ENCODE peak calls at places on chromosomes 6 and 20, in eight cellular contexts. One of them, this sample, is unnamed.

GRCh38 chr6:117555882-117556498 is 46.3 kb downstream of the GOPC start:
- DNase-seq in activated CD4-positive, alpha-beta memory T cell treated with anti-CD3 and anti-CD28 coated beads for 36 hours: peak
- DNase-seq in midbrain: peak
- DNase-seq in NCI-H460: peak
- DNase-seq in G401: peak
- DNase-seq in AG08396: no peak
- DNase-seq in T-cell: peak
- DNase-seq in T-helper 2 cell: peak
- DNase-seq in this sample: peak

GRCh38 chr6:44559486-44560270 is 172.2 kb downstream of the CDC5L start:
- DNase-seq in activated CD4-positive, alpha-beta memory T cell treated with anti-CD3 and anti-CD28 coated beads for 36 hours: no peak
- DNase-seq in midbrain: no peak
- DNase-seq in NCI-H460: no peak
- DNase-seq in G401: no peak
- DNase-seq in AG08396: no peak
- DNase-seq in T-cell: no peak
- DNase-seq in T-helper 2 cell: no peak
- DNase-seq in this sample: no peak

GRCh38 chr20:62774762-62775161 is 21.5 kb upstream of the MRGBP start:
- DNase-seq in activated CD4-positive, alpha-beta memory T cell treated with anti-CD3 and anti-CD28 coated beads for 36 hours: peak
- DNase-seq in midbrain: no peak
- DNase-seq in NCI-H460: no peak
- DNase-seq in G401: no peak
- DNase-seq in AG08396: no peak
- DNase-seq in T-cell: no peak
- DNase-seq in T-helper 2 cell: no peak
- DNase-seq in this sample: no peak

GRCh38 chr6:159112714-159113113 is 56.5 kb upstream of the FNDC1 start:
- DNase-seq in activated CD4-positive, alpha-beta memory T cell treated with anti-CD3 and anti-CD28 coated beads for 36 hours: no peak
- DNase-seq in midbrain: no peak
- DNase-seq in NCI-H460: no peak
- DNase-seq in G401: no peak
- DNase-seq in AG08396: no peak
- DNase-seq in T-cell: no peak
- DNase-seq in T-helper 2 cell: no peak
- DNase-seq in this sample: no peak

GRCh38 chr6:37777272-37777736 is 42.2 kb upstream of the ZFAND3 start:
- DNase-seq in activated CD4-positive, alpha-beta memory T cell treated with anti-CD3 and anti-CD28 coated beads for 36 hours: no peak
- DNase-seq in midbrain: no peak
- DNase-seq in NCI-H460: no peak
- DNase-seq in G401: no peak
- DNase-seq in AG08396: no peak
- DNase-seq in T-cell: no peak
- DNase-seq in T-helper 2 cell: no peak
- DNase-seq in this sample: no peak

GRCh38 chr6:142867988-142868818 is 76.8 kb downstream of the HIVEP2 start:
- DNase-seq in activated CD4-positive, alpha-beta memory T cell treated with anti-CD3 and anti-CD28 coated beads for 36 hours: no peak
- DNase-seq in midbrain: no peak
- DNase-seq in NCI-H460: no peak
- DNase-seq in G401: no peak
- DNase-seq in AG08396: no peak
- DNase-seq in T-cell: no peak
- DNase-seq in T-helper 2 cell: no peak
- DNase-seq in this sample: peak

GRCh38 chr6:144601221-144601620 is 316.1 kb downstream of the UTRN start:
- DNase-seq in activated CD4-positive, alpha-beta memory T cell treated with anti-CD3 and anti-CD28 coated beads for 36 hours: no peak
- DNase-seq in midbrain: no peak
- DNase-seq in NCI-H460: no peak
- DNase-seq in G401: no peak
- DNase-seq in AG08396: no peak
- DNase-seq in T-cell: no peak
- DNase-seq in T-helper 2 cell: no peak
- DNase-seq in this sample: no peak

GRCh38 chr6:113697642-113698410 is 159.3 kb upstream of the MARCKS start:
- DNase-seq in activated CD4-positive, alpha-beta memory T cell treated with anti-CD3 and anti-CD28 coated beads for 36 hours: no peak
- DNase-seq in midbrain: no peak
- DNase-seq in NCI-H460: no peak
- DNase-seq in G401: no peak
- DNase-seq in AG08396: peak
- DNase-seq in T-cell: no peak
- DNase-seq in T-helper 2 cell: no peak
- DNase-seq in this sample: no peak

GRCh38 chr6:22435151-22435550 is 134.2 kb upstream of the HDGFL1 start:
- DNase-seq in activated CD4-positive, alpha-beta memory T cell treated with anti-CD3 and anti-CD28 coated beads for 36 hours: no peak
- DNase-seq in midbrain: no peak
- DNase-seq in NCI-H460: no peak
- DNase-seq in G401: no peak
- DNase-seq in AG08396: no peak
- DNase-seq in T-cell: no peak
- DNase-seq in T-helper 2 cell: no peak
- DNase-seq in this sample: no peak

GRCh38 chr6:157089851-157090250 is 233.5 kb downstream of the TMEM242 start:
- DNase-seq in activated CD4-positive, alpha-beta memory T cell treated with anti-CD3 and anti-CD28 coated beads for 36 hours: no peak
- DNase-seq in midbrain: no peak
- DNase-seq in NCI-H460: no peak
- DNase-seq in G401: no peak
- DNase-seq in AG08396: peak
- DNase-seq in T-cell: no peak
- DNase-seq in T-helper 2 cell: no peak
- DNase-seq in this sample: no peak

GRCh38 chr20:1417273-1417672 is 24.4 kb upstream of the FKBP1A start:
- DNase-seq in activated CD4-positive, alpha-beta memory T cell treated with anti-CD3 and anti-CD28 coated beads for 36 hours: no peak
- DNase-seq in midbrain: no peak
- DNase-seq in NCI-H460: no peak
- DNase-seq in G401: no peak
- DNase-seq in AG08396: no peak
- DNase-seq in T-cell: no peak
- DNase-seq in T-helper 2 cell: no peak
- DNase-seq in this sample: no peak

GRCh38 chr6:109769213-109769612 is 78.1 kb downstream of the FIG4 start:
- DNase-seq in activated CD4-positive, alpha-beta memory T cell treated with anti-CD3 and anti-CD28 coated beads for 36 hours: no peak
- DNase-seq in midbrain: no peak
- DNase-seq in NCI-H460: no peak
- DNase-seq in G401: no peak
- DNase-seq in AG08396: no peak
- DNase-seq in T-cell: no peak
- DNase-seq in T-helper 2 cell: no peak
- DNase-seq in this sample: no peak

GRCh38 chr6:124223596-124223995 is 419.9 kb downstream of the NKAIN2 start:
- DNase-seq in activated CD4-positive, alpha-beta memory T cell treated with anti-CD3 and anti-CD28 coated beads for 36 hours: no peak
- DNase-seq in midbrain: no peak
- DNase-seq in NCI-H460: peak
- DNase-seq in G401: no peak
- DNase-seq in AG08396: no peak
- DNase-seq in T-cell: no peak
- DNase-seq in T-helper 2 cell: no peak
- DNase-seq in this sample: no peak

GRCh38 chr6:95959291-95959690 is 56.5 kb upstream of the FUT9 start:
- DNase-seq in activated CD4-positive, alpha-beta memory T cell treated with anti-CD3 and anti-CD28 coated beads for 36 hours: no peak
- DNase-seq in midbrain: peak
- DNase-seq in NCI-H460: no peak
- DNase-seq in G401: no peak
- DNase-seq in AG08396: no peak
- DNase-seq in T-cell: no peak
- DNase-seq in T-helper 2 cell: no peak
- DNase-seq in this sample: no peak

GRCh38 chr6:99282479-99283062 is 66.9 kb downstream of the FAXC start:
- DNase-seq in activated CD4-positive, alpha-beta memory T cell treated with anti-CD3 and anti-CD28 coated beads for 36 hours: no peak
- DNase-seq in midbrain: no peak
- DNase-seq in NCI-H460: peak
- DNase-seq in G401: peak
- DNase-seq in AG08396: peak
- DNase-seq in T-cell: no peak
- DNase-seq in T-helper 2 cell: no peak
- DNase-seq in this sample: no peak

GRCh38 chr6:56803594-56803993 is 151.3 kb upstream of the BEND6 start:
- DNase-seq in activated CD4-positive, alpha-beta memory T cell treated with anti-CD3 and anti-CD28 coated beads for 36 hours: no peak
- DNase-seq in midbrain: no peak
- DNase-seq in NCI-H460: no peak
- DNase-seq in G401: no peak
- DNase-seq in AG08396: no peak
- DNase-seq in T-cell: no peak
- DNase-seq in T-helper 2 cell: no peak
- DNase-seq in this sample: no peak

GRCh38 chr6:72787521-72788031 is 165.7 kb downstream of the KCNQ5 start:
- DNase-seq in activated CD4-positive, alpha-beta memory T cell treated with anti-CD3 and anti-CD28 coated beads for 36 hours: no peak
- DNase-seq in midbrain: no peak
- DNase-seq in NCI-H460: no peak
- DNase-seq in G401: no peak
- DNase-seq in AG08396: peak
- DNase-seq in T-cell: no peak
- DNase-seq in T-helper 2 cell: no peak
- DNase-seq in this sample: peak

GRCh38 chr20:10521068-10521834 is 86.1 kb downstream of the SLX4IP start:
- DNase-seq in activated CD4-positive, alpha-beta memory T cell treated with anti-CD3 and anti-CD28 coated beads for 36 hours: no peak
- DNase-seq in midbrain: peak
- DNase-seq in NCI-H460: no peak
- DNase-seq in G401: no peak
- DNase-seq in AG08396: peak
- DNase-seq in T-cell: no peak
- DNase-seq in T-helper 2 cell: no peak
- DNase-seq in this sample: no peak

GRCh38 chr6:147043994-147044477 is 160.2 kb upstream of the STXBP5 start:
- DNase-seq in activated CD4-positive, alpha-beta memory T cell treated with anti-CD3 and anti-CD28 coated beads for 36 hours: no peak
- DNase-seq in midbrain: no peak
- DNase-seq in NCI-H460: no peak
- DNase-seq in G401: no peak
- DNase-seq in AG08396: no peak
- DNase-seq in T-cell: no peak
- DNase-seq in T-helper 2 cell: no peak
- DNase-seq in this sample: no peak

GRCh38 chr6:13431861-13432465 is 55.4 kb downstream of the GFOD1 start:
- DNase-seq in activated CD4-positive, alpha-beta memory T cell treated with anti-CD3 and anti-CD28 coated beads for 36 hours: peak
- DNase-seq in midbrain: no peak
- DNase-seq in NCI-H460: no peak
- DNase-seq in G401: no peak
- DNase-seq in AG08396: peak
- DNase-seq in T-cell: no peak
- DNase-seq in T-helper 2 cell: no peak
- DNase-seq in this sample: no peak

GRCh38 chr20:25177890-25178321 is 17.6 kb upstream of the ENTPD6 start:
- DNase-seq in activated CD4-positive, alpha-beta memory T cell treated with anti-CD3 and anti-CD28 coated beads for 36 hours: no peak
- DNase-seq in midbrain: no peak
- DNase-seq in NCI-H460: no peak
- DNase-seq in G401: peak
- DNase-seq in AG08396: no peak
- DNase-seq in T-cell: no peak
- DNase-seq in T-helper 2 cell: no peak
- DNase-seq in this sample: peak

GRCh38 chr6:89485320-89485719 is 52.4 kb downstream of the ANKRD6 start:
- DNase-seq in activated CD4-positive, alpha-beta memory T cell treated with anti-CD3 and anti-CD28 coated beads for 36 hours: no peak
- DNase-seq in midbrain: no peak
- DNase-seq in NCI-H460: no peak
- DNase-seq in G401: no peak
- DNase-seq in AG08396: no peak
- DNase-seq in T-cell: no peak
- DNase-seq in T-helper 2 cell: no peak
- DNase-seq in this sample: no peak